ENCODE peak calls at places on chromosomes 16 and 17, in five cellular contexts. G is right atrium auricular region; F is globus pallidus; O is AG08395; V is CD8-positive, alpha-beta memory T cell. T is an unnamed sample.

GRCh38 chr16:75323928-75324327 is 72.5 kb upstream of the BCAR1 start:
- DNase-seq in G (no peak), F (no peak), O (no peak), V (no peak), T (no peak)

GRCh38 chr16:27113341-27113841 is 46.7 kb downstream of the C16orf82 start:
- DNase-seq in G (no peak), F (no peak), O (no peak), V (no peak), T (no peak)

GRCh38 chr17:17419621-17420020 is 57.2 kb upstream of the MED9 start:
- DNase-seq in G (no peak), F (peak), O (no peak), V (no peak), T (no peak)

GRCh38 chr17:81295678-81296381 is 723 bp upstream of the SLC38A10 start:
- DNase-seq in G (no peak), F (no peak), O (peak), V (peak), T (peak)

GRCh38 chr17:66975188-66975587 is 10.7 kb downstream of the CACNG4 start:
- DNase-seq in G (no peak), F (no peak), O (no peak), V (no peak), T (no peak)

GRCh38 chr17:61411944-61412859 is 12.6 kb downstream of the TBX2 start:
- DNase-seq in G (peak), F (peak), O (peak), V (peak), T (peak)

GRCh38 chr16:4523686-4524085 is 14.9 kb downstream of the CDIP1 start:
- DNase-seq in G (no peak), F (peak), O (no peak), V (no peak), T (no peak)

GRCh38 chr17:40307001-40307690 is 1.8 kb upstream of the RARA start:
- DNase-seq in G (no peak), F (no peak), O (no peak), V (no peak), T (no peak)

GRCh38 chr16:74568961-74569631 is 37.8 kb downstream of the GLG1 start:
- DNase-seq in G (no peak), F (no peak), O (peak), V (no peak), T (no peak)

GRCh38 chr17:20993863-20994778 is 48.7 kb downstream of the USP22 start:
- DNase-seq in G (no peak), F (no peak), O (no peak), V (no peak), T (no peak)

GRCh38 chr17:40551874-40552768 is 13.2 kb downstream of the CCR7 start:
- DNase-seq in G (peak), F (peak), O (peak), V (no peak), T (peak)

GRCh38 chr16:58938856-58939255 is 204.7 kb upstream of the GOT2 start:
- DNase-seq in G (no peak), F (no peak), O (no peak), V (no peak), T (no peak)

GRCh38 chr17:54948380-54948779 is 20.1 kb downstream of the COX11 start:
- DNase-seq in G (no peak), F (no peak), O (peak), V (no peak), T (peak)

GRCh38 chr16:80084614-80085013 is 456.2 kb upstream of the DYNLRB2 start:
- DNase-seq in G (peak), F (peak), O (peak), V (no peak), T (peak)

GRCh38 chr17:19703776-19704371 is 12.5 kb downstream of the SLC47A2 start:
- DNase-seq in G (peak), F (no peak), O (no peak), V (no peak), T (no peak)

GRCh38 chr17:3027786-3028532 is 35.4 kb downstream of the OR1D5 start:
- DNase-seq in G (no peak), F (no peak), O (no peak), V (no peak), T (no peak)

GRCh38 chr16:2210009-2210332 is 692 bp downstream of the BRICD5 start:
- DNase-seq in G (no peak), F (no peak), O (no peak), V (no peak), T (no peak)

GRCh38 chr17:29111816-29112499 is 68.2 kb downstream of the MYO18A start:
- DNase-seq in G (peak), F (no peak), O (peak), V (peak), T (peak)

GRCh38 chr17:19309701-19310100 is 52.8 kb downstream of the B9D1 start:
- DNase-seq in G (no peak), F (no peak), O (no peak), V (no peak), T (no peak)

GRCh38 chr16:30949655-30950515 is 1.0 kb downstream of the ORAI3 start:
- DNase-seq in G (peak), F (no peak), O (peak), V (no peak), T (peak)

GRCh38 chr16:85943702-85944101 is 44.7 kb downstream of the IRF8 start:
- DNase-seq in G (no peak), F (no peak), O (no peak), V (no peak), T (no peak)

GRCh38 chr16:84308120-84308519 is 13.4 kb downstream of the WFDC1 start:
- DNase-seq in G (no peak), F (no peak), O (peak), V (no peak), T (peak)

GRCh38 chr17:57084361-57084801 is 665 bp upstream of the AKAP1 start:
- DNase-seq in G (no peak), F (no peak), O (no peak), V (no peak), T (no peak)

GRCh38 chr16:57023541-57024249 is 34.3 kb downstream of the NLRC5 start:
- DNase-seq in G (no peak), F (no peak), O (no peak), V (peak), T (no peak)

GRCh38 chr17:72296456-72296855 is 175.6 kb downstream of the SOX9 start:
- DNase-seq in G (no peak), F (no peak), O (no peak), V (no peak), T (peak)

GRCh38 chr17:64130559-64131001 is 636 bp upstream of the ERN1 start:
- DNase-seq in G (peak), F (no peak), O (peak), V (peak), T (peak)

GRCh38 chr16:73231969-73232554 is 184.1 kb upstream of the ZFHX3 start:
- DNase-seq in G (no peak), F (peak), O (no peak), V (no peak), T (peak)

GRCh38 chr17:61825448-61826137 is 37.7 kb downstream of the BRIP1 start:
- DNase-seq in G (no peak), F (no peak), O (no peak), V (no peak), T (no peak)

GRCh38 chr17:73393962-73394361 is 82.2 kb upstream of the CDC42EP4 start:
- DNase-seq in G (no peak), F (no peak), O (peak), V (no peak), T (no peak)

GRCh38 chr17:80789356-80789902 is 202.2 kb upstream of the CHMP6 start:
- DNase-seq in G (no peak), F (no peak), O (peak), V (no peak), T (peak)

GRCh38 chr16:85027968-85028637 is 508 bp downstream of the KIAA0513 start:
- DNase-seq in G (no peak), F (no peak), O (no peak), V (peak), T (no peak)

GRCh38 chr17:83199500-83200201 is 120.2 kb downstream of the METRNL start:
- DNase-seq in G (no peak), F (no peak), O (no peak), V (peak), T (no peak)

GRCh38 chr17:72666519-72666874 is 426.0 kb downstream of the SLC39A11 start:
- DNase-seq in G (no peak), F (no peak), O (no peak), V (no peak), T (no peak)

GRCh38 chr17:6710317-6710716 is 2.9 kb downstream of the SLC13A5 start:
- DNase-seq in G (no peak), F (no peak), O (no peak), V (no peak), T (no peak)